ENCODE peak calls at places on chromosome 14, in eight cellular contexts. D, N, S, X, M, G, H and B are unnamed samples.

GRCh38 chr14:105041841-105042765 is 21.2 kb upstream of the CDCA4 start:
- DNase-seq in S (no peak), X (no peak), H (no peak), M (no peak), D (no peak), G (no peak), N (no peak), B (no peak)

GRCh38 chr14:105376521-105377440 is 21.6 kb upstream of the TEX22 start:
- DNase-seq in X (no peak), G (no peak), S (no peak), M (no peak), N (no peak), H (no peak), D (no peak), B (no peak)

GRCh38 chr14:31419179-31420012 is 954 bp downstream of the HEATR5A start:
- DNase-seq in M (no peak), G (no peak), N (no peak), S (peak; percentile 2), D (no peak), H (no peak), X (no peak), B (no peak)

GRCh38 chr14:62443796-62444195 is 601.5 kb downstream of the KCNH5 start:
- DNase-seq in M (no peak), D (no peak), N (no peak), S (no peak), G (no peak), H (no peak), X (no peak), B (no peak)

GRCh38 chr14:90508536-90509254 is 111.9 kb downstream of the CALM1 start:
- DNase-seq in S (no peak), N (no peak), D (no peak), G (no peak), X (no peak), H (no peak), M (peak; percentile 88), B (no peak)

GRCh38 chr14:89024691-89025090 is 200.2 kb downstream of the TTC8 start:
- DNase-seq in G (no peak), M (no peak), S (no peak), D (no peak), X (no peak), N (no peak), H (no peak), B (peak; percentile 79)

GRCh38 chr14:72786377-72787350 is 107.2 kb downstream of the DPF3 start:
- DNase-seq in N (no peak), G (no peak), S (peak; percentile 78), X (no peak), M (no peak), D (no peak), H (no peak), B (no peak)

GRCh38 chr14:50403433-50403832 is 6.8 kb upstream of the CDKL1 start:
- DNase-seq in N (no peak), H (peak; percentile 2), G (peak; percentile 61), M (no peak), X (no peak), D (peak; percentile 57), S (no peak), B (no peak)

GRCh38 chr14:91207008-91207407 is 37.5 kb downstream of the GPR68 start:
- DNase-seq in H (no peak), X (no peak), D (no peak), G (no peak), M (no peak), N (no peak), S (no peak), B (no peak)

GRCh38 chr14:20314026-20314425 is 8.3 kb upstream of the TTC5 start:
- DNase-seq in D (no peak), M (no peak), H (no peak), G (no peak), N (no peak), X (no peak), S (no peak), B (no peak)

GRCh38 chr14:63248211-63248610 is 44.0 kb downstream of the RHOJ start:
- DNase-seq in D (no peak), G (no peak), M (no peak), N (no peak), H (no peak), X (no peak), S (no peak), B (no peak)

GRCh38 chr14:32934891-32935633 is 3.6 kb upstream of the NPAS3 start:
- DNase-seq in N (no peak), X (no peak), G (peak; percentile 58), H (peak; percentile 57), S (no peak), M (no peak), D (no peak), B (no peak)

GRCh38 chr14:65792208-65792905 is 379.8 kb downstream of the FUT8 start:
- DNase-seq in H (no peak), G (no peak), M (peak; percentile 12), X (no peak), S (no peak), D (no peak), N (no peak), B (no peak)

GRCh38 chr14:66094001-66094727 is 392.0 kb upstream of the CCDC196 start:
- DNase-seq in H (no peak), N (no peak), G (no peak), M (no peak), X (no peak), D (no peak), S (no peak), B (no peak)

GRCh38 chr14:60668431-60669112 is 19.3 kb upstream of the SIX1 start:
- DNase-seq in H (no peak), M (no peak), G (no peak), D (no peak), N (no peak), X (no peak), S (no peak), B (no peak)

GRCh38 chr14:43900173-43900655 is 606.9 kb downstream of the FSCB start:
- DNase-seq in S (no peak), H (no peak), D (no peak), M (no peak), N (no peak), X (no peak), G (peak; percentile 32), B (no peak)

GRCh38 chr14:22221508-22221907 is 367.5 kb downstream of the DAD1 start:
- DNase-seq in N (no peak), H (peak; percentile 4), G (no peak), X (no peak), M (peak; percentile 14), S (no peak), D (peak; percentile 10), B (no peak)

GRCh38 chr14:29885988-29886387 is 41.7 kb downstream of the PRKD1 start:
- DNase-seq in X (no peak), D (no peak), N (no peak), G (no peak), S (no peak), M (no peak), H (no peak), B (no peak)

GRCh38 chr14:94517641-94518257 is 8.5 kb upstream of the SERPINA12 start:
- DNase-seq in X (no peak), M (no peak), S (no peak), D (no peak), H (no peak), N (no peak), G (no peak), B (no peak)

GRCh38 chr14:61560323-61560722 is 135.0 kb upstream of the HIF1A start:
- DNase-seq in H (no peak), S (no peak), G (no peak), M (no peak), X (no peak), N (no peak), D (no peak), B (no peak)

GRCh38 chr14:90674716-90675115 is 141.5 kb downstream of the TTC7B start:
- DNase-seq in H (no peak), M (no peak), N (no peak), G (no peak), D (peak; percentile 33), S (no peak), X (no peak), B (no peak)

GRCh38 chr14:52286659-52287649 is 19.5 kb downstream of the PTGDR start:
- DNase-seq in M (no peak), N (no peak), H (no peak), X (no peak), D (no peak), G (no peak), S (no peak), B (no peak)

GRCh38 chr14:88590173-88590572 is 27.3 kb downstream of the ZC3H14 start:
- DNase-seq in D (no peak), S (no peak), X (no peak), G (no peak), M (no peak), H (no peak), N (no peak), B (no peak)

GRCh38 chr14:76828339-76829015 is 2.3 kb downstream of the LRRC74A start:
- DNase-seq in S (peak; percentile 34), X (no peak), G (no peak), M (no peak), D (no peak), H (no peak), N (no peak), B (no peak)

GRCh38 chr14:73025544-73025943 is 1.4 kb downstream of the ZFYVE1 start:
- DNase-seq in N (no peak), S (no peak), M (no peak), H (no peak), X (no peak), G (no peak), D (no peak), B (no peak)

GRCh38 chr14:50410921-50411320 is 14.2 kb upstream of the CDKL1 start:
- DNase-seq in D (no peak), M (no peak), H (no peak), S (no peak), G (no peak), N (no peak), X (no peak), B (no peak)